ENCODE peak calls at places on chromosome 21, in six cellular contexts. P is IMR-90; T is Kasumi-1; N is NCI-H774; L is stimulated activated CD4-positive, alpha-beta T cell treated with anti-CD3 and anti-CD28 coated beads, Interleukin-4, amount 100 ng/mL, for 4 hours; R is HS-27A. Q is an unnamed sample.

GRCh38 chr21:46018615-46019014 is 37.0 kb downstream of the COL6A1 start:
- DNase-seq in N (no peak), P (no peak), L (no peak), R (no peak), T (no peak), Q (no peak)

GRCh38 chr21:44710756-44711326 is 531 bp downstream of the TSPEAR start:
- DNase-seq in L (no peak), R (no peak), P (no peak), T (no peak), N (peak), Q (no peak)

GRCh38 chr21:25625036-25625435 is 14.0 kb upstream of the JAM2 start:
- DNase-seq in T (no peak), L (no peak), P (peak), R (no peak), N (no peak), Q (no peak)

GRCh38 chr21:29296452-29296851 is 2.3 kb upstream of the BACH1 start:
- DNase-seq in T (no peak), P (no peak), L (no peak), R (no peak), N (no peak), Q (no peak)

GRCh38 chr21:36699026-36699545 is at the start of gene SIM2:
- DNase-seq in L (no peak), N (peak), R (peak), T (peak), P (peak), Q (no peak)

GRCh38 chr21:27735699-27736098 is 768.8 kb upstream of the ADAMTS5 start:
- DNase-seq in P (no peak), N (no peak), R (no peak), L (no peak), T (no peak), Q (no peak)

GRCh38 chr21:44487831-44488230 is 32.5 kb downstream of the LRRC3 start:
- DNase-seq in P (peak), N (no peak), L (peak), T (peak), R (no peak), Q (peak)

GRCh38 chr21:36989699-36990507 is 16.6 kb upstream of the RIPPLY3 start:
- DNase-seq in T (peak), R (peak), L (peak), P (peak), N (peak), Q (peak)

GRCh38 chr21:46181953-46182547 is 2.2 kb downstream of the SPATC1L start:
- DNase-seq in R (no peak), L (no peak), P (no peak), N (no peak), T (no peak), Q (no peak)

GRCh38 chr21:33558777-33559421 is 16.1 kb downstream of the SON start:
- DNase-seq in N (no peak), R (no peak), L (no peak), P (peak), T (no peak), Q (no peak)

GRCh38 chr21:44531606-44532128 is 8.3 kb downstream of the KRTAP10-1 start:
- DNase-seq in T (no peak), R (no peak), N (no peak), P (no peak), L (no peak), Q (no peak)

GRCh38 chr21:41090981-41091380 is 77.0 kb upstream of the BACE2 start:
- DNase-seq in P (no peak), R (no peak), N (no peak), L (no peak), T (no peak), Q (no peak)

GRCh38 chr21:45858180-45858579 is 123.4 kb upstream of the COL6A1 start:
- DNase-seq in R (no peak), P (no peak), T (no peak), L (no peak), N (no peak), Q (no peak)

GRCh38 chr21:36733857-36734256 is 34.9 kb downstream of the SIM2 start:
- DNase-seq in R (no peak), T (no peak), L (no peak), P (no peak), N (no peak), Q (no peak)

GRCh38 chr21:45320261-45320990 is 32.7 kb upstream of the POFUT2 start:
- DNase-seq in L (no peak), R (no peak), N (no peak), P (no peak), T (no peak), Q (no peak)

GRCh38 chr21:42861311-42862122 is 17.8 kb downstream of the WDR4 start:
- DNase-seq in P (no peak), R (no peak), L (no peak), N (no peak), T (no peak), Q (no peak)

GRCh38 chr21:32200029-32200428 is 78.8 kb downstream of the MIS18A start:
- DNase-seq in N (no peak), R (no peak), T (no peak), P (no peak), L (no peak), Q (no peak)

GRCh38 chr21:17610862-17611261 is 1.8 kb downstream of the BTG3 start:
- DNase-seq in N (no peak), R (no peak), P (peak), T (no peak), L (no peak), Q (no peak)

GRCh38 chr21:44449473-44450363 is 5.6 kb upstream of the LRRC3 start:
- DNase-seq in L (no peak), P (no peak), T (no peak), N (no peak), R (no peak), Q (peak)

GRCh38 chr21:44455524-44456206 is 355 bp downstream of the LRRC3 start:
- DNase-seq in N (no peak), T (peak), R (no peak), P (no peak), L (peak), Q (no peak)

GRCh38 chr21:35779167-35779566 is 281.2 kb downstream of the SETD4 start:
- DNase-seq in N (no peak), T (no peak), P (no peak), R (no peak), L (no peak), Q (no peak)

GRCh38 chr21:33428669-33429068 is 25.5 kb downstream of the IFNGR2 start:
- DNase-seq in P (no peak), T (no peak), N (no peak), R (peak), L (no peak), Q (no peak)

GRCh38 chr21:37073417-37074194 is 552 bp downstream of the TTC3 start:
- DNase-seq in T (peak), P (peak), R (no peak), N (no peak), L (peak), Q (no peak)

GRCh38 chr21:31218830-31219608 is 125.0 kb downstream of the TIAM1 start:
- DNase-seq in N (no peak), R (no peak), T (no peak), L (no peak), P (peak), Q (no peak)

GRCh38 chr21:29299046-29299905 is 554 bp downstream of the BACH1 start:
- DNase-seq in L (peak), N (peak), R (no peak), T (peak), P (peak), Q (peak)

GRCh38 chr21:43824250-43824882 is 35.0 kb downstream of the RRP1 start:
- DNase-seq in N (no peak), R (no peak), P (peak), T (no peak), L (no peak), Q (no peak)